ENCODE peak calls at places on chromosomes 16 and 17, in five cellular contexts. L, Q, P, N and O are unnamed samples. For H3K27me3, the result is how much of the 10 kb centered on the place peaks cover.

GRCh38 chr16:2428051-2428786 is 1.0 kb upstream of the CCNF start:
- DNase-seq in L (no peak), Q (peak), P (peak), N (no peak), O (no peak)

GRCh38 chr17:29096094-29096493 is 53.2 kb downstream of the PIPOX start:
- DNase-seq in L (no peak), Q (no peak), P (no peak), N (no peak), O (no peak)

GRCh38 chr16:81567987-81568748 is 123.6 kb downstream of the CMIP start:
- DNase-seq in L (peak), Q (no peak), P (peak), N (peak), O (no peak)

GRCh38 chr17:4230142-4230541 is 33.6 kb downstream of the ANKFY1 start:
- DNase-seq in L (peak), Q (peak), P (peak), N (no peak), O (peak)

GRCh38 chr16:81220369-81220768 is 18.1 kb upstream of the BCO1 start:
- DNase-seq in L (no peak), Q (no peak), P (no peak), N (no peak), O (no peak)

GRCh38 chr16:50315346-50315997 is 49.1 kb downstream of the ADCY7 start:
- DNase-seq in L (no peak), Q (no peak), P (no peak), N (peak), O (no peak)

GRCh38 chr16:841455-842060 is 41.0 kb upstream of the GNG13 start:
- DNase-seq in L (no peak), Q (no peak), P (no peak), N (no peak), O (no peak)

GRCh38 chr17:68587847-68588246 is 13.3 kb downstream of the FAM20A start:
- DNase-seq in L (no peak), Q (no peak), P (no peak), N (no peak), O (no peak)

GRCh38 chr17:6279659-6280058 is 155.3 kb downstream of the AIPL1 start:
- DNase-seq in L (no peak), Q (peak), P (peak), N (no peak), O (peak)

GRCh38 chr17:41690497-41690896 is 1.8 kb downstream of the EIF1 start:
- DNase-seq in L (no peak), Q (no peak), P (no peak), N (no peak), O (no peak)

GRCh38 chr17:72985882-72986720 is 106.4 kb downstream of the SLC39A11 start:
- DNase-seq in L (peak), Q (peak), P (peak), N (peak), O (peak)

GRCh38 chr17:40316571-40317344 is 7.8 kb downstream of the RARA start:
- DNase-seq in L (peak), Q (peak), P (peak), N (peak), O (peak)

GRCh38 chr17:14092808-14093207 is 23.5 kb downstream of the COX10 start:
- DNase-seq in L (no peak), Q (no peak), P (no peak), N (no peak), O (no peak)

GRCh38 chr17:12078791-12079190 is 58.1 kb downstream of the MAP2K4 start:
- DNase-seq in L (peak), Q (no peak), P (peak), N (no peak), O (peak)

GRCh38 chr16:88685156-88686061 is 898 bp downstream of the SNAI3 start:
- DNase-seq in L (peak), Q (peak), P (peak), N (no peak), O (peak)

GRCh38 chr17:57941384-57942370 is 13.5 kb downstream of the CUEDC1 start:
- DNase-seq in L (no peak), Q (no peak), P (no peak), N (no peak), O (no peak)

GRCh38 chr17:47604268-47604927 is 45.3 kb upstream of the KPNB1 start:
- DNase-seq in L (peak), Q (no peak), P (no peak), N (no peak), O (no peak)

GRCh38 chr16:31458073-31458834 is 1.0 kb upstream of the ARMC5 start:
- DNase-seq in L (peak), Q (peak), P (peak), N (peak), O (no peak)

GRCh38 chr16:20181386-20181785 is 107.7 kb upstream of the GPR139 start:
- DNase-seq in L (no peak), Q (no peak), P (no peak), N (no peak), O (no peak)

GRCh38 chr17:29066053-29066452 is 23.1 kb downstream of the PIPOX start:
- DNase-seq in L (no peak), Q (no peak), P (no peak), N (no peak), O (no peak)

GRCh38 chr16:29926675-29927522 is 873 bp upstream of the KCTD13 start:
- DNase-seq in L (peak), Q (peak), P (no peak), N (peak), O (no peak)

GRCh38 chr17:79593636-79594035 is 17.2 kb downstream of the RBFOX3 start:
- DNase-seq in L (no peak), Q (no peak), P (no peak), N (no peak), O (no peak)

GRCh38 chr17:7700510-7700909 is 4.5 kb upstream of the EFNB3 start:
- DNase-seq in L (no peak), Q (no peak), P (no peak), N (no peak), O (no peak)

GRCh38 chr16:82793550-82794244 is 166.9 kb downstream of the CDH13 start:
- DNase-seq in L (no peak), Q (peak), P (no peak), N (peak), O (no peak)

GRCh38 chr16:69522732-69523404 is 42.9 kb upstream of the NFAT5 start:
- DNase-seq in L (no peak), Q (peak), P (no peak), N (no peak), O (no peak)

GRCh38 chr16:2919511-2920255 is 8.0 kb downstream of the FLYWCH1 start:
- DNase-seq in L (peak), Q (peak), P (peak), N (peak), O (peak)

GRCh38 chr17:41932821-41933389 is 2.5 kb downstream of the ODAD4 start:
- DNase-seq in L (no peak), Q (no peak), P (no peak), N (no peak), O (no peak)

GRCh38 chr17:42281571-42282096 is 5.4 kb upstream of the STAT5B start:
- DNase-seq in L (no peak), Q (no peak), P (no peak), N (peak), O (no peak)

GRCh38 chr17:32725697-32726096 is 151.2 kb downstream of the MYO1D start:
- DNase-seq in L (no peak), Q (no peak), P (no peak), N (no peak), O (no peak)

GRCh38 chr16:720990-721764 is at the start of gene ANTKMT:
- DNase-seq in L (peak), Q (peak), P (peak), N (peak), O (no peak)

GRCh38 chr17:1460233-1460632 is 4.2 kb upstream of the CRK start:
- DNase-seq in L (no peak), Q (no peak), P (peak), N (peak), O (no peak)

GRCh38 chr17:17269926-17270773 is 10.9 kb downstream of the COPS3 start:
- DNase-seq in L (no peak), Q (peak), P (no peak), N (no peak), O (no peak)

GRCh38 chr16:66275795-66276428 is 90.6 kb upstream of the CDH5 start:
- DNase-seq in L (peak), Q (peak), P (peak), N (no peak), O (peak)

GRCh38 chr16:75256871-75257343 is 5.5 kb upstream of the BCAR1 start:
- DNase-seq in L (peak), Q (no peak), P (no peak), N (peak), O (no peak)

GRCh38 chr16:52553322-52553721 is 6.4 kb upstream of the TOX3 start:
- DNase-seq in L (no peak), Q (peak), P (no peak), N (no peak), O (no peak)

GRCh38 chr17:27489045-27489715 is 32.9 kb downstream of the KSR1 start:
- DNase-seq in L (peak), Q (no peak), P (peak), N (peak), O (peak)

GRCh38 chr17:65495255-65496060 is 66.0 kb downstream of the AXIN2 start:
- DNase-seq in L (no peak), Q (peak), P (no peak), N (no peak), O (no peak)

GRCh38 chr17:65370669-65371126 is 190.8 kb downstream of the AXIN2 start:
- DNase-seq in L (no peak), Q (peak), P (no peak), N (no peak), O (no peak)

GRCh38 chr16:67666538-67667433 is at the start of the genes C16orf86 and ENKD1:
- DNase-seq in L (peak), Q (peak), P (peak), N (peak), O (no peak)
- H3K27ac ChIP-seq in L (peak), Q (no peak), P (no peak), N (no peak), O (no peak)

DNA sequence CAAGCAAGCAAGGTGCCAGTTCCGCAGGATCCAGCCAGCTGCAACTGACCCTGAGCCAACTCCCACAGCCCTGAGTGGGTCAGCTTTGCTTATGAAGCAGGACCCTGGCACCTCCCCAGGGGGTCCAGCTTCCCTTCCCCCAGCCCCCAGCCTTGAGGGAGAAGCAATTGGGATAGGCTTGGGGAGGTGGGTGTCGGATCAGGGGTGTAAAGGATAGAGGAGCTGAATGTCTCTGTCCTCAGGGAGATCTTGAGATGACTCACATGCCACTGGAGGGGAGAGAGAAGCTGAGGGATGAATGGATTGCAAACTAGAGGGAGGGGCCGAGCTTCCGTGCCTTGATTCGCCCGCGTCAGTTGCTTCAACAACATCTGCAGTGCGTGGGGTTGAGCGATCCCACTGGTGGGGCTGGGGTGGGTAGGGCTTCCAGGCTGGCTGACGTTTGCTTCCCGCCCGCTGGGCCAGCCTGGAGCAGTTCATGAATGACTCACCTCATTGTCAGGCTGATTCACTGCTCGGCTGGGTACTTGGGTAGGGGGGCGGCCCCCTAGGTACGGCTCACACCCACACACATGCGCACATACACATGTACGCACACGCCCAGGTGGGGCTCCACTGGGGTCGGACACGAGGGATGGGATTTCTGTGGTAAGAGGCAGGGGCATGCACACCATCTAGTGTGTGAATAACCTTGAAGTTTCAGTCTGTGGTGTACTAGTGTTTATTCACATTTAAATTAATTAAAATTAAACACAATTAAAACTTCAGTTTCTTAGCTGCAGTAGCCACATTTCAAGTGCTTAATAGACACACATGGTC is 3.6 kb upstream of the HROB start:
- DNase-seq in L (peak), Q (peak), P (peak), N (peak), O (peak)
- H3K27me3 ChIP-seq in L (under half), Q (under half), P (under half), N (under half), O (under half)

GRCh38 chr17:30956764-30957374 is 14.0 kb upstream of the RNF135 start:
- DNase-seq in L (no peak), Q (peak), P (no peak), N (no peak), O (no peak)
- H3K27ac ChIP-seq in L (no peak), Q (no peak), P (no peak), N (no peak), O (no peak)

GRCh38 chr16:11586856-11587642 is at the start of gene LITAF:
- DNase-seq in L (peak), Q (peak), P (peak), N (peak), O (peak)
- H3K27me3 ChIP-seq in L (under half), Q (under half), P (under half), N (under half), O (under half)

GRCh38 chr17:76886395-76886794 is 18.2 kb downstream of the MGAT5B start:
- DNase-seq in L (no peak), Q (no peak), P (no peak), N (no peak), O (no peak)

GRCh38 chr17:76884995-76885896 is 17.0 kb downstream of the MGAT5B start:
- DNase-seq in L (no peak), Q (peak), P (no peak), N (no peak), O (no peak)

GRCh38 chr17:76889323-76889722 is 21.1 kb downstream of the MGAT5B start:
- DNase-seq in L (no peak), Q (no peak), P (no peak), N (no peak), O (no peak)

GRCh38 chr17:76887809-76888208 is 19.6 kb downstream of the MGAT5B start:
- DNase-seq in L (no peak), Q (peak), P (no peak), N (no peak), O (no peak)

GRCh38 chr17:76888661-76889060 is 20.5 kb downstream of the MGAT5B start:
- DNase-seq in L (no peak), Q (peak), P (no peak), N (no peak), O (no peak)
- H3K27ac ChIP-seq in L (no peak), Q (no peak), P (no peak), N (no peak), O (no peak)

GRCh38 chr17:48614904-48615211 is 234 bp downstream of the HOXB8 start:
- DNase-seq in L (no peak), Q (no peak), P (no peak), N (no peak), O (no peak)

GRCh38 chr17:48611681-48612455 is 1.1 kb upstream of the HOXB7 start:
- DNase-seq in L (no peak), Q (peak), P (no peak), N (no peak), O (no peak)

GRCh38 chr17:48612456-48612853 is 1.6 kb upstream of the HOXB7 start:
- DNase-seq in L (peak), Q (no peak), P (no peak), N (no peak), O (no peak)

GRCh38 chr17:48613862-48614694 is 1.0 kb downstream of the HOXB8 start:
- DNase-seq in L (peak), Q (peak), P (no peak), N (no peak), O (no peak)

GRCh38 chr17:48612854-48613691 is 2.0 kb downstream of the HOXB8 start:
- DNase-seq in L (peak), Q (peak), P (peak), N (no peak), O (no peak)
- H3K27me3 ChIP-seq in L (under half), Q (half or more), P (half or more), N (under half), O (half or more)

GRCh38 chr16:4886151-4886550 is 38.9 kb downstream of the UBN1 start:
- DNase-seq in L (no peak), Q (no peak), P (no peak), N (no peak), O (no peak)

GRCh38 chr16:4883501-4883900 is 36.2 kb downstream of the UBN1 start:
- DNase-seq in L (no peak), Q (no peak), P (no peak), N (no peak), O (no peak)

GRCh38 chr16:4884972-4885874 is 37.9 kb downstream of the UBN1 start:
- DNase-seq in L (no peak), Q (no peak), P (no peak), N (peak), O (no peak)

GRCh38 chr16:4882633-4883285 is 35.5 kb downstream of the UBN1 start:
- DNase-seq in L (peak), Q (no peak), P (peak), N (peak), O (peak)

GRCh38 chr16:4884209-4884608 is 36.9 kb downstream of the UBN1 start:
- DNase-seq in L (no peak), Q (no peak), P (no peak), N (peak), O (no peak)
- H3K27ac ChIP-seq in L (no peak), Q (no peak), P (no peak), N (no peak), O (no peak)

DNA sequence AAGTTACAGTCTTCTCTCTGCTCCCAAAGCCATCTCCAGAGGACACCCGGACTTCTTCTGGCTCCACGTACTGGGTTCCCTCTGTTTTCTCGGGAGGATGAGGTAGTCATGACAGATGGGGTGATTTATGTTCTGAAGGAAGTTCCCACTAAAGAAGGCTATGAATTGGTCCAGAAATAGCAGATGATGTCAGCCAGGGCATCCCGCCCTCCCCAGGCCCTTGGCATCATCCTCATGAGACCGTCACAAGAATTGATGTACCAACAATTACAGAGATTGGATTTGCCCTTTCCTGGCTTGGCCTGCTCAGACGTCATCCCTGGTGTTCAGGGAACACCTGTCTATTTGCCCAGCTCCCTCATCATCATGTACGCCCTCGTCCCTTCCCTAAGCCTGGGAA is 102.7 kb upstream of the CCL1 start:
- DNase-seq in L (no peak), Q (no peak), P (no peak), N (no peak), O (no peak)
- H3K27me3 ChIP-seq in L (under half), Q (under half), P (under half), N (under half), O (under half)

GRCh38 chr16:58385218-58385773 is 7.0 kb upstream of the GINS3 start:
- DNase-seq in L (no peak), Q (no peak), P (no peak), N (no peak), O (no peak)
- H3K27ac ChIP-seq in L (no peak), Q (no peak), P (peak), N (no peak), O (peak)

DNA sequence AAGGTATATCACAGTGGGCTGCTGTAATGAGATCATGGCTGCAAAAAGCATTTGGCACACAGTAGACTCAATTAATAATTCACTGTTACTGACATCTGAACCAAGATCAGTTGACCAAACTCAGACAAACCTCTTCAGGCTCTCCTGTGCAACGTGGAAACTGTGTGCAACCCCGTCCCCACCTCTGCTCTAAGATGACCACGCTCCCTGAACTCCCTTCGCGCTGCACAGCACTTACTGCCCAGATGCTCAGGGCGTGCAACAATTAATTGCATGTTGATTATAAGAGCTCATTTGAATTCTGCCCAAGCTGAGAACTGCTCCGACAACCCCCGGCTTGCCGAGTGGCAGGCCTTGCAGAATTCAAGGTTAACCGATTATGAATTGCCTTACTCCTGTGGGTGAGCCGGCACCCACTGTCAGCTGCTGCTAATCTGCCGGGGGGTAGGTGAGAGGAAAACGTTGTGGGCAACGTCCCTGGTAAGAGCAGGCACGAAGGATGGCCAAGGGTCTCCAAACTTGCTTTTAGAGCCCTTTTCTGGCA is 1.3 kb upstream of the GSG1L start:
- DNase-seq in L (no peak), Q (no peak), P (no peak), N (peak), O (no peak)
- H3K27me3 ChIP-seq in L (half or more), Q (half or more), P (under half), N (under half), O (half or more)